ENCODE peak calls at places on chromosomes 11 and 22, in five cellular contexts. One of them, this sample, is unnamed.

GRCh38 chr11:57883630-57884029 is 122.0 kb downstream of the CTNND1 start:
- DNase-seq in cerebellum: no peak
- DNase-seq in non-pigmented ciliary epithelial cell: no peak
- DNase-seq in MM.1S: no peak
- DNase-seq in cardiac fibroblast: no peak
- DNase-seq in this sample: no peak

GRCh38 chr22:50551160-50551752 is 5.6 kb downstream of the KLHDC7B start:
- DNase-seq in cardiac fibroblast: no peak
- DNase-seq in MM.1S: no peak
- DNase-seq in cerebellum: no peak
- DNase-seq in non-pigmented ciliary epithelial cell: no peak
- DNase-seq in this sample: no peak

GRCh38 chr11:120511804-120512726 is 517 bp downstream of the GRIK4 start:
- DNase-seq in cerebellum: no peak
- DNase-seq in cardiac fibroblast: no peak
- DNase-seq in MM.1S: no peak
- DNase-seq in non-pigmented ciliary epithelial cell: no peak
- DNase-seq in this sample: no peak

GRCh38 chr11:128342511-128343133 is 244.7 kb downstream of the ETS1 start:
- DNase-seq in cardiac fibroblast: peak; percentile 97
- DNase-seq in non-pigmented ciliary epithelial cell: no peak
- DNase-seq in cerebellum: no peak
- DNase-seq in MM.1S: peak; percentile 49
- DNase-seq in this sample: no peak

GRCh38 chr22:25930710-25931353 is 188.8 kb downstream of the MYO18B start:
- DNase-seq in cardiac fibroblast: no peak
- DNase-seq in MM.1S: no peak
- DNase-seq in non-pigmented ciliary epithelial cell: no peak
- DNase-seq in cerebellum: no peak
- DNase-seq in this sample: no peak

GRCh38 chr22:24140357-24140756 is 40.9 kb upstream of the SUSD2 start:
- DNase-seq in cardiac fibroblast: no peak
- DNase-seq in cerebellum: no peak
- DNase-seq in non-pigmented ciliary epithelial cell: no peak
- DNase-seq in MM.1S: no peak
- DNase-seq in this sample: no peak

GRCh38 chr22:22507743-22508273 is 734 bp downstream of the ZNF280B start:
- DNase-seq in non-pigmented ciliary epithelial cell: no peak
- DNase-seq in MM.1S: no peak
- DNase-seq in cardiac fibroblast: no peak
- DNase-seq in cerebellum: no peak
- DNase-seq in this sample: no peak

GRCh38 chr22:28819253-28820096 is 19.1 kb upstream of the XBP1 start:
- DNase-seq in non-pigmented ciliary epithelial cell: no peak
- DNase-seq in MM.1S: peak; percentile 95
- DNase-seq in cerebellum: no peak
- DNase-seq in cardiac fibroblast: no peak
- DNase-seq in this sample: no peak

GRCh38 chr11:43758942-43759341 is 78.4 kb downstream of the HSD17B12 start:
- DNase-seq in cerebellum: no peak
- DNase-seq in non-pigmented ciliary epithelial cell: no peak
- DNase-seq in MM.1S: no peak
- DNase-seq in cardiac fibroblast: no peak
- DNase-seq in this sample: no peak

This sample was measured in stromal cell of bone marrow.